ENCODE peak calls at places on chromosomes 5 and 9, in five cellular contexts. One of them, this sample, is unnamed.

GRCh38 chr5:31172881-31173280 is 20.6 kb upstream of the CDH6 start:
- DNase-seq in mesenchymal stem cell: no peak
- DNase-seq in H1: no peak
- DNase-seq in neuronal stem cell: no peak
- DNase-seq in H9: no peak
- DNase-seq in this sample: no peak

GRCh38 chr5:68953885-68954617 is 139.8 kb upstream of the SLC30A5 start:
- DNase-seq in H9: no peak
- DNase-seq in neuronal stem cell: no peak
- DNase-seq in H1: no peak
- DNase-seq in mesenchymal stem cell: no peak
- DNase-seq in this sample: no peak

GRCh38 chr9:20722221-20722620 is 38.2 kb downstream of the FOCAD start:
- DNase-seq in H9: no peak
- DNase-seq in mesenchymal stem cell: no peak
- DNase-seq in neuronal stem cell: no peak
- DNase-seq in H1: no peak
- DNase-seq in this sample: no peak

GRCh38 chr5:66738136-66738535 is 141.9 kb downstream of the MAST4 start:
- DNase-seq in neuronal stem cell: no peak
- DNase-seq in H9: no peak
- DNase-seq in mesenchymal stem cell: no peak
- DNase-seq in H1: no peak
- DNase-seq in this sample: no peak

GRCh38 chr5:103441523-103441922 is 121.1 kb downstream of the NUDT12 start:
- DNase-seq in H1: no peak
- DNase-seq in neuronal stem cell: no peak
- DNase-seq in H9: no peak
- DNase-seq in mesenchymal stem cell: no peak
- DNase-seq in this sample: no peak

GRCh38 chr5:80804332-80804731 is 149.5 kb upstream of the DHFR start:
- DNase-seq in H1: no peak
- DNase-seq in neuronal stem cell: no peak
- DNase-seq in mesenchymal stem cell: peak
- DNase-seq in H9: no peak
- DNase-seq in this sample: no peak

GRCh38 chr5:73103885-73104284 is 16.5 kb upstream of the TMEM171 start:
- DNase-seq in H1: no peak
- DNase-seq in mesenchymal stem cell: no peak
- DNase-seq in neuronal stem cell: no peak
- DNase-seq in H9: no peak
- DNase-seq in this sample: no peak

GRCh38 chr9:96484521-96484931 is 34.6 kb downstream of the HABP4 start:
- DNase-seq in H1: no peak
- DNase-seq in neuronal stem cell: no peak
- DNase-seq in H9: no peak
- DNase-seq in mesenchymal stem cell: no peak
- DNase-seq in this sample: no peak

GRCh38 chr5:81233080-81233634 is at the start of gene CKMT2:
- DNase-seq in H1: peak
- DNase-seq in mesenchymal stem cell: peak
- DNase-seq in H9: peak
- DNase-seq in neuronal stem cell: peak
- DNase-seq in this sample: peak

GRCh38 chr5:162672030-162672429 is 604.5 kb downstream of the GABRG2 start:
- DNase-seq in H9: no peak
- DNase-seq in neuronal stem cell: no peak
- DNase-seq in mesenchymal stem cell: no peak
- DNase-seq in H1: no peak
- DNase-seq in this sample: no peak

GRCh38 chr5:92283521-92283920 is 900.4 kb upstream of the ARRDC3 start:
- DNase-seq in H9: no peak
- DNase-seq in mesenchymal stem cell: no peak
- DNase-seq in neuronal stem cell: no peak
- DNase-seq in H1: no peak
- DNase-seq in this sample: no peak

GRCh38 chr5:125551246-125551645 is 804.8 kb upstream of the ZNF608 start:
- DNase-seq in neuronal stem cell: no peak
- DNase-seq in H1: no peak
- DNase-seq in H9: no peak
- DNase-seq in mesenchymal stem cell: peak
- DNase-seq in this sample: peak

GRCh38 chr5:175444060-175444904 is at the start of gene DRD1:
- DNase-seq in neuronal stem cell: peak
- DNase-seq in mesenchymal stem cell: peak
- DNase-seq in H1: peak
- DNase-seq in H9: peak
- DNase-seq in this sample: peak

GRCh38 chr5:13976867-13977479 is 32.5 kb upstream of the DNAH5 start:
- DNase-seq in neuronal stem cell: peak
- DNase-seq in mesenchymal stem cell: peak
- DNase-seq in H9: no peak
- DNase-seq in H1: no peak
- DNase-seq in this sample: peak

GRCh38 chr5:178207917-178208280 is 3.6 kb downstream of the HNRNPAB start:
- DNase-seq in H1: no peak
- DNase-seq in H9: no peak
- DNase-seq in mesenchymal stem cell: no peak
- DNase-seq in neuronal stem cell: no peak
- DNase-seq in this sample: no peak

GRCh38 chr9:99134893-99135341 is 30.0 kb downstream of the TGFBR1 start:
- DNase-seq in H1: no peak
- DNase-seq in H9: no peak
- DNase-seq in neuronal stem cell: no peak
- DNase-seq in mesenchymal stem cell: peak
- DNase-seq in this sample: no peak

GRCh38 chr5:97986069-97986468 is 787.4 kb upstream of the RGMB start:
- DNase-seq in mesenchymal stem cell: peak
- DNase-seq in neuronal stem cell: no peak
- DNase-seq in H1: no peak
- DNase-seq in H9: peak
- DNase-seq in this sample: no peak

GRCh38 chr5:158431369-158432029 is 572.6 kb upstream of the CLINT1 start:
- DNase-seq in H1: no peak
- DNase-seq in H9: no peak
- DNase-seq in mesenchymal stem cell: peak
- DNase-seq in neuronal stem cell: no peak
- DNase-seq in this sample: no peak

GRCh38 chr5:17189381-17190036 is 27.9 kb upstream of the BASP1 start:
- DNase-seq in H9: peak
- DNase-seq in mesenchymal stem cell: peak
- DNase-seq in neuronal stem cell: peak
- DNase-seq in H1: peak
- DNase-seq in this sample: peak

GRCh38 chr5:111706345-111706744 is 50.6 kb downstream of the NREP start:
- DNase-seq in H9: no peak
- DNase-seq in H1: no peak
- DNase-seq in mesenchymal stem cell: no peak
- DNase-seq in neuronal stem cell: no peak
- DNase-seq in this sample: no peak

GRCh38 chr9:130844028-130844427 is 9.0 kb downstream of the ABL1 start:
- DNase-seq in H9: no peak
- DNase-seq in mesenchymal stem cell: no peak
- DNase-seq in H1: no peak
- DNase-seq in neuronal stem cell: no peak
- DNase-seq in this sample: no peak

GRCh38 chr9:94287877-94288513 is 28.9 kb downstream of the ZNF169 start:
- DNase-seq in mesenchymal stem cell: no peak
- DNase-seq in neuronal stem cell: no peak
- DNase-seq in H1: no peak
- DNase-seq in H9: no peak
- DNase-seq in this sample: no peak

GRCh38 chr9:133252301-133252776 is 22.7 kb downstream of the ABO start:
- DNase-seq in H9: no peak
- DNase-seq in neuronal stem cell: no peak
- DNase-seq in mesenchymal stem cell: no peak
- DNase-seq in H1: peak
- DNase-seq in this sample: no peak

GRCh38 chr9:124450931-124451661 is 845 bp downstream of the ADGRD2 start:
- DNase-seq in H1: no peak
- DNase-seq in neuronal stem cell: no peak
- DNase-seq in mesenchymal stem cell: no peak
- DNase-seq in H9: peak
- DNase-seq in this sample: no peak

GRCh38 chr9:122151267-122151828 is 8.2 kb downstream of the NDUFA8 start:
- DNase-seq in H9: no peak
- DNase-seq in mesenchymal stem cell: no peak
- DNase-seq in H1: no peak
- DNase-seq in neuronal stem cell: no peak
- DNase-seq in this sample: no peak

GRCh38 chr9:134419684-134420076 is 93.4 kb downstream of the RXRA start:
- DNase-seq in neuronal stem cell: no peak
- DNase-seq in mesenchymal stem cell: no peak
- DNase-seq in H9: peak
- DNase-seq in H1: peak
- DNase-seq in this sample: peak

GRCh38 chr5:94575196-94575595 is 43.2 kb downstream of the KIAA0825 start:
- DNase-seq in H1: no peak
- DNase-seq in mesenchymal stem cell: no peak
- DNase-seq in H9: no peak
- DNase-seq in neuronal stem cell: no peak
- DNase-seq in this sample: no peak

GRCh38 chr9:114078781-114079156 is 669 bp upstream of the AMBP start:
- DNase-seq in mesenchymal stem cell: no peak
- DNase-seq in H1: no peak
- DNase-seq in neuronal stem cell: no peak
- DNase-seq in H9: no peak
- DNase-seq in this sample: no peak

GRCh38 chr5:155726267-155726666 is 600.7 kb upstream of the SGCD start:
- DNase-seq in mesenchymal stem cell: peak
- DNase-seq in H9: peak
- DNase-seq in neuronal stem cell: peak
- DNase-seq in H1: peak
- DNase-seq in this sample: peak

GRCh38 chr5:137478043-137478442 is 21.1 kb downstream of the SPOCK1 start:
- DNase-seq in H9: no peak
- DNase-seq in mesenchymal stem cell: no peak
- DNase-seq in H1: no peak
- DNase-seq in neuronal stem cell: no peak
- DNase-seq in this sample: no peak

GRCh38 chr5:137486707-137487106 is 12.4 kb downstream of the SPOCK1 start:
- DNase-seq in neuronal stem cell: no peak
- DNase-seq in H9: no peak
- DNase-seq in H1: no peak
- DNase-seq in mesenchymal stem cell: no peak
- DNase-seq in this sample: no peak

GRCh38 chr5:137481596-137481995 is 17.5 kb downstream of the SPOCK1 start:
- DNase-seq in neuronal stem cell: no peak
- DNase-seq in H9: no peak
- DNase-seq in mesenchymal stem cell: no peak
- DNase-seq in H1: no peak
- DNase-seq in this sample: no peak
- H2BK12ac ChIP-seq in neuronal stem cell: no peak
- H2BK12ac ChIP-seq in H9: no peak
- H2BK12ac ChIP-seq in mesenchymal stem cell: no peak
- H2BK12ac ChIP-seq in H1: no peak
- H2BK12ac ChIP-seq in this sample: no peak

GRCh38 chr9:88819471-88819870 is 171.8 kb upstream of the S1PR3 start:
- DNase-seq in neuronal stem cell: no peak
- DNase-seq in H1: no peak
- DNase-seq in H9: no peak
- DNase-seq in mesenchymal stem cell: no peak
- DNase-seq in this sample: no peak

GRCh38 chr9:88820055-88820454 is 171.2 kb upstream of the S1PR3 start:
- DNase-seq in H9: no peak
- DNase-seq in H1: peak
- DNase-seq in mesenchymal stem cell: peak
- DNase-seq in neuronal stem cell: no peak
- DNase-seq in this sample: peak

GRCh38 chr9:88824711-88825110 is 166.6 kb upstream of the S1PR3 start:
- DNase-seq in H9: no peak
- DNase-seq in H1: no peak
- DNase-seq in mesenchymal stem cell: no peak
- DNase-seq in neuronal stem cell: no peak
- DNase-seq in this sample: peak

GRCh38 chr9:88821033-88821748 is 170.1 kb upstream of the S1PR3 start:
- DNase-seq in neuronal stem cell: no peak
- DNase-seq in H1: no peak
- DNase-seq in H9: no peak
- DNase-seq in mesenchymal stem cell: no peak
- DNase-seq in this sample: no peak

DNA sequence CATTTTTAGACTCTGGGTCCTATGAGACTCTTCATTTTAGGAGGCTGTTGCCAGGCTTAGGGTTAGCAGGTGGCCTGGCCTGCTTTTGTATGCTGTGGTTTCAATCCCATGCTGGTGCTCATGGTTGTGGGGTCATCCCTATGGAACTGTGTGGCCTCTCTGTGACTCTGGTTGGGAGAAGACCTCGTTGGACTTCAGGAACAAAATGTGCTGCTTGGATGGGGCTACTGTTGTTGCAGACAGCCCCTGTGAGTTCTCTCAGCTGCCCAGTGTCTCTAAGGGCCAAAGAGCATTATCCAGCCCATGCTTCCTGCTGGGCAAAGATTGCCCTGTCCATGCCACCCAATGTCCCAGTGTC is 169.5 kb upstream of the S1PR3 start:
- DNase-seq in H9: no peak
- DNase-seq in mesenchymal stem cell: no peak
- DNase-seq in H1: peak
- DNase-seq in neuronal stem cell: no peak
- DNase-seq in this sample: no peak
- H2BK12ac ChIP-seq in H9: no peak
- H2BK12ac ChIP-seq in mesenchymal stem cell: no peak
- H2BK12ac ChIP-seq in H1: peak
- H2BK12ac ChIP-seq in neuronal stem cell: no peak
- H2BK12ac ChIP-seq in this sample: peak

DNA sequence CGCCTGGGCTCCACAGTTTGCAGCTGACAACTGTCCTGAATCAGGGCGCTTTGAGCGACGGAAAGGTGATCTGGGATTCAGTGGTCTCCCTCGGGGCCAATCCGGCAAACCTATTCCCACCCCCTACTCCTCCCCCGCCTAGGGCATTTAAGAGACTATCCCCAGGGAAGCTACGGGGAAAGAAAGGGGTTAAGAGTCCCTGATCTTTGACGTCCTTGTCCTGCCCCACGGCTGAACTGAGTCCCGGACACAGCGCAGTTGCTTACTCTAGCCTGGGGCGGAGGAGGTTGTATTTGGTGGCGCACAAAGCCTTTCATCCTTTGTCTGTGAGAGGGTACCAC is 3.4 kb downstream of the RORB start:
- DNase-seq in H1: peak
- DNase-seq in neuronal stem cell: peak
- DNase-seq in H9: peak
- DNase-seq in mesenchymal stem cell: no peak
- DNase-seq in this sample: no peak
- H2BK12ac ChIP-seq in H1: no peak
- H2BK12ac ChIP-seq in neuronal stem cell: no peak
- H2BK12ac ChIP-seq in H9: no peak
- H2BK12ac ChIP-seq in mesenchymal stem cell: no peak
- H2BK12ac ChIP-seq in this sample: no peak

DNA sequence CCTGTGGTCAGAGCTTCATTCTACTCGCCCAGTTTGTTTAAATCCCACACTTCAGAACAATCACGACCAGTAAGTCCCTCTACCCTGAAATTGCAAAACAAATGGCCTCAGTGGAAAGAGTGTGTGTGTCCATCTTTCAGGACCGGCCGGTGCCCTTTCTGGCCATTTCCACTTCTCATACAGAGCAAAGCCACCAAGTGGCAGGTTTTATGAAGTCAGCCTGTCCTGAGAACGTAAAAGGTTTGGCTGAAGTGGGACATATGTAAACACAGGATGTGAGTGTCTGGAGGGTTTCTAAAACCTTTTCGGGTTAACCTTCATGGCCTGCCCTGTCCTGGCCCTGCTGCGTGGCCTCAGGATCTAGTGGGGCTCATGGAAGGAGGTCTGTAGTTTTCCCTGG is 24.7 kb downstream of the NXNL2 start:
- DNase-seq in neuronal stem cell: no peak
- DNase-seq in H9: no peak
- DNase-seq in mesenchymal stem cell: peak
- DNase-seq in H1: no peak
- DNase-seq in this sample: no peak
- H2BK12ac ChIP-seq in neuronal stem cell: no peak
- H2BK12ac ChIP-seq in H9: no peak
- H2BK12ac ChIP-seq in mesenchymal stem cell: no peak
- H2BK12ac ChIP-seq in H1: no peak
- H2BK12ac ChIP-seq in this sample: no peak

This sample was measured in trophoblast cell.